ENCODE peak calls at places on chromosomes 2 and 18, in seven cellular contexts. I is left ventricle myocardium inferior, M is GM13976, A is H7, Y is NCI-H2081, L is Kasumi-1, T is left colon. J is an unnamed sample.

GRCh38 chr18:42509702-42510424 is 554.8 kb downstream of the PIK3C3 start:
- DNase-seq in M (no peak), Y (no peak), I (no peak), A (no peak), T (no peak), L (no peak), J (no peak)

GRCh38 chr2:169752752-169753151 is 19.1 kb downstream of the KLHL23 start:
- DNase-seq in T (no peak), Y (no peak), A (no peak), L (no peak), M (no peak), I (no peak), J (no peak)

GRCh38 chr2:159010340-159010739 is 41.9 kb downstream of the TANC1 start:
- DNase-seq in M (no peak), T (no peak), I (no peak), Y (no peak), A (peak; percentile 37), L (no peak), J (no peak)

GRCh38 chr18:41745166-41746049 is 209.6 kb upstream of the PIK3C3 start:
- DNase-seq in I (peak; percentile 16), L (peak; percentile 79), Y (peak; percentile 81), A (peak; percentile 44), T (no peak), M (peak; percentile 34), J (peak; percentile 3)

GRCh38 chr2:53403836-53404413 is 363.7 kb upstream of the CHAC2 start:
- DNase-seq in L (no peak), Y (no peak), M (no peak), I (no peak), T (no peak), A (no peak), J (no peak)

GRCh38 chr2:177489719-177490301 is 97.2 kb downstream of the AGPS start:
- DNase-seq in M (no peak), A (peak; percentile 13), Y (no peak), T (no peak), L (peak; percentile 31), I (no peak), J (peak; percentile 19)

GRCh38 chr2:214497489-214497888 is 86.6 kb downstream of the VWC2L start:
- DNase-seq in L (no peak), A (no peak), I (no peak), Y (no peak), M (no peak), T (no peak), J (no peak)

GRCh38 chr2:104444392-104444791 is 409.5 kb upstream of the POU3F3 start:
- DNase-seq in Y (no peak), I (no peak), L (no peak), M (no peak), T (no peak), A (no peak), J (no peak)

GRCh38 chr2:230691005-230691647 is 21.5 kb upstream of the CAB39 start:
- DNase-seq in Y (no peak), T (no peak), L (no peak), I (no peak), A (no peak), M (no peak), J (no peak)

GRCh38 chr2:44016282-44016681 is 20.5 kb upstream of the LRPPRC start:
- DNase-seq in T (no peak), I (peak; percentile 25), A (peak; percentile 51), Y (no peak), L (peak; percentile 63), M (peak; percentile 33), J (peak; percentile 48)

GRCh38 chr2:122340246-122340645 is 584.8 kb downstream of the TSN start:
- DNase-seq in I (no peak), A (no peak), M (peak; percentile 23), T (no peak), Y (no peak), L (no peak), J (no peak)

J was measured in K562.